ENCODE peak calls at places on chromosomes 4 and X, in five cellular contexts. One of them, this sample, is unnamed.

GRCh38 chr4:87423313-87424031 is 1.1 kb downstream of the NUDT9 start:
- DNase-seq in stimulated activated CD8-positive, alpha-beta memory T cell treated with anti-CD3 and anti-CD28 coated beads, Interleukin-4, amount 100 ng/mL, for 24 hours: no peak
- DNase-seq in GDM1: no peak
- DNase-seq in HTR-8/SVneo: no peak
- DNase-seq in naive thymus-derived CD8-positive, alpha-beta T cell: no peak
- DNase-seq in this sample: no peak

GRCh38 chr4:69322055-69322454 is 41.8 kb downstream of the UGT2B28 start:
- DNase-seq in naive thymus-derived CD8-positive, alpha-beta T cell: no peak
- DNase-seq in stimulated activated CD8-positive, alpha-beta memory T cell treated with anti-CD3 and anti-CD28 coated beads, Interleukin-4, amount 100 ng/mL, for 24 hours: no peak
- DNase-seq in HTR-8/SVneo: no peak
- DNase-seq in GDM1: no peak
- DNase-seq in this sample: no peak

GRCh38 chr4:8238061-8238511 is 31.5 kb upstream of the HTRA3 start:
- DNase-seq in GDM1: no peak
- DNase-seq in naive thymus-derived CD8-positive, alpha-beta T cell: no peak
- DNase-seq in stimulated activated CD8-positive, alpha-beta memory T cell treated with anti-CD3 and anti-CD28 coated beads, Interleukin-4, amount 100 ng/mL, for 24 hours: no peak
- DNase-seq in HTR-8/SVneo: no peak
- DNase-seq in this sample: peak; percentile 64

GRCh38 chrX:106905064-106905708 is 2.0 kb upstream of the RIPPLY1 start:
- DNase-seq in HTR-8/SVneo: no peak
- DNase-seq in naive thymus-derived CD8-positive, alpha-beta T cell: no peak
- DNase-seq in stimulated activated CD8-positive, alpha-beta memory T cell treated with anti-CD3 and anti-CD28 coated beads, Interleukin-4, amount 100 ng/mL, for 24 hours: no peak
- DNase-seq in GDM1: no peak
- DNase-seq in this sample: no peak

GRCh38 chr4:27198246-27198645 is 337.6 kb downstream of the STIM2 start:
- DNase-seq in naive thymus-derived CD8-positive, alpha-beta T cell: no peak
- DNase-seq in GDM1: no peak
- DNase-seq in stimulated activated CD8-positive, alpha-beta memory T cell treated with anti-CD3 and anti-CD28 coated beads, Interleukin-4, amount 100 ng/mL, for 24 hours: no peak
- DNase-seq in HTR-8/SVneo: no peak
- DNase-seq in this sample: no peak

GRCh38 chr4:77599378-77599777 is 6.2 kb upstream of the CXCL13 start:
- DNase-seq in naive thymus-derived CD8-positive, alpha-beta T cell: no peak
- DNase-seq in GDM1: no peak
- DNase-seq in HTR-8/SVneo: no peak
- DNase-seq in stimulated activated CD8-positive, alpha-beta memory T cell treated with anti-CD3 and anti-CD28 coated beads, Interleukin-4, amount 100 ng/mL, for 24 hours: no peak
- DNase-seq in this sample: no peak

GRCh38 chr4:68074397-68074796 is 55.3 kb downstream of the TMPRSS11F start:
- DNase-seq in GDM1: no peak
- DNase-seq in HTR-8/SVneo: no peak
- DNase-seq in stimulated activated CD8-positive, alpha-beta memory T cell treated with anti-CD3 and anti-CD28 coated beads, Interleukin-4, amount 100 ng/mL, for 24 hours: no peak
- DNase-seq in naive thymus-derived CD8-positive, alpha-beta T cell: no peak
- DNase-seq in this sample: no peak

GRCh38 chr4:112895785-112896184 is 153.7 kb upstream of the ANK2 start:
- DNase-seq in HTR-8/SVneo: no peak
- DNase-seq in stimulated activated CD8-positive, alpha-beta memory T cell treated with anti-CD3 and anti-CD28 coated beads, Interleukin-4, amount 100 ng/mL, for 24 hours: no peak
- DNase-seq in naive thymus-derived CD8-positive, alpha-beta T cell: no peak
- DNase-seq in GDM1: no peak
- DNase-seq in this sample: no peak

GRCh38 chr4:88573286-88573994 is 18.8 kb upstream of the HERC3 start:
- DNase-seq in HTR-8/SVneo: no peak
- DNase-seq in naive thymus-derived CD8-positive, alpha-beta T cell: no peak
- DNase-seq in GDM1: no peak
- DNase-seq in stimulated activated CD8-positive, alpha-beta memory T cell treated with anti-CD3 and anti-CD28 coated beads, Interleukin-4, amount 100 ng/mL, for 24 hours: no peak
- DNase-seq in this sample: no peak

This sample was measured in GM12891.